ENCODE peak calls at places on chromosomes 11 and 22, in eight cellular contexts. M is left ventricle myocardium inferior, X is IMR-90, L is suprapubic skin, Z is fibroblast of lung, D is mammary epithelial cell, P is uterus, Q is breast epithelium. J is an unnamed sample. For H3K4me1, the result is how much of the 10 kb centered on the place peaks cover.

GRCh38 chr11:44509291-44509690 is 56.2 kb upstream of the CD82 start:
- DNase-seq in Q (no peak), L (no peak), D (no peak), P (no peak), X (no peak), M (no peak), Z (no peak), J (no peak)

GRCh38 chr11:132115454-132115853 is 745.0 kb downstream of the NTM start:
- DNase-seq in Z (peak), X (peak), D (no peak), L (no peak), Q (no peak), P (no peak), M (no peak), J (no peak)

GRCh38 chr22:37052386-37053309 is 1.1 kb downstream of the KCTD17 start:
- DNase-seq in Q (no peak), D (no peak), L (no peak), X (no peak), M (no peak), P (no peak), Z (no peak), J (no peak)

GRCh38 chr22:20656902-20657836 is 116.7 kb upstream of the SERPIND1 start:
- DNase-seq in D (no peak), Q (no peak), M (no peak), X (peak), P (no peak), Z (no peak), L (no peak), J (no peak)

GRCh38 chr11:15006139-15006759 is 34.1 kb upstream of the CALCA start:
- DNase-seq in X (peak), Z (peak), Q (no peak), M (no peak), D (peak), L (no peak), P (no peak), J (no peak)

GRCh38 chr22:32896951-32897350 is 95.4 kb downstream of the TIMP3 start:
- DNase-seq in P (no peak), Q (no peak), X (no peak), L (no peak), D (no peak), M (no peak), Z (no peak), J (no peak)

GRCh38 chr22:22576989-22577427 is 17.9 kb upstream of the PRAME start:
- DNase-seq in D (no peak), Q (no peak), X (no peak), Z (no peak), M (no peak), L (no peak), P (no peak), J (no peak)

GRCh38 chr22:32698926-32699619 is 102.4 kb upstream of the TIMP3 start:
- DNase-seq in M (peak), D (no peak), L (no peak), Q (no peak), P (no peak), Z (no peak), X (no peak), J (peak)

GRCh38 chr11:21628641-21629040 is 564.2 kb upstream of the ANO5 start:
- DNase-seq in D (no peak), Z (no peak), M (no peak), P (no peak), Q (no peak), L (no peak), X (no peak), J (no peak)

GRCh38 chr22:48098243-48098935 is 1335.9 kb downstream of the TBC1D22A start:
- DNase-seq in X (no peak), Z (no peak), Q (no peak), M (no peak), D (no peak), P (no peak), L (no peak), J (no peak)

GRCh38 chr11:120811199-120811598 is 212.7 kb upstream of the TBCEL start:
- DNase-seq in P (no peak), M (no peak), Z (no peak), X (no peak), Q (no peak), D (no peak), L (no peak), J (no peak)

GRCh38 chr22:49997932-49998717 is 14.4 kb downstream of the IL17REL start:
- DNase-seq in Q (peak), Z (no peak), P (no peak), D (no peak), M (no peak), L (peak), X (no peak), J (no peak)

GRCh38 chr22:36467946-36468345 is 13.5 kb downstream of the TXN2 start:
- DNase-seq in Z (peak), Q (peak), M (peak), D (peak), L (no peak), P (no peak), X (peak), J (no peak)

GRCh38 chr11:47106839-47107520 is 69.7 kb downstream of the ARFGAP2 start:
- DNase-seq in M (no peak), Z (no peak), X (no peak), D (no peak), L (no peak), Q (no peak), P (no peak), J (no peak)

GRCh38 chr11:73384871-73385692 is 8.9 kb downstream of the RELT start:
- DNase-seq in Q (no peak), Z (no peak), P (no peak), X (no peak), L (no peak), D (no peak), M (peak), J (peak)

GRCh38 chr11:125724125-125724524 is 22.0 kb upstream of the PATE1 start:
- DNase-seq in Z (peak), X (peak), L (no peak), P (no peak), M (no peak), D (peak), Q (no peak), J (no peak)

GRCh38 chr11:122784325-122785155 is 53.8 kb upstream of the CRTAM start:
- DNase-seq in D (peak), L (no peak), Z (peak), P (peak), M (no peak), Q (no peak), X (peak), J (peak)

GRCh38 chr11:93573184-93573583 is 30.0 kb upstream of the SMCO4 start:
- DNase-seq in Z (no peak), Q (no peak), D (no peak), L (no peak), P (no peak), X (no peak), M (no peak), J (no peak)

GRCh38 chr11:31812392-31813241 is 1.5 kb upstream of the PAX6 start:
- DNase-seq in Q (no peak), X (no peak), D (no peak), Z (no peak), M (no peak), P (no peak), L (no peak), J (no peak)

GRCh38 chr11:122362381-122362780 is 246.4 kb upstream of the BLID start:
- DNase-seq in D (no peak), Z (no peak), X (no peak), Q (no peak), L (no peak), M (no peak), P (no peak), J (no peak)

GRCh38 chr11:129312741-129313587 is 62.7 kb upstream of the BARX2 start:
- DNase-seq in D (no peak), M (no peak), P (no peak), X (peak), L (no peak), Q (no peak), Z (peak), J (no peak)

GRCh38 chr22:22322792-22323191 is 78.2 kb downstream of the VPREB1 start:
- DNase-seq in X (no peak), Q (no peak), D (no peak), M (no peak), Z (no peak), P (no peak), L (no peak), J (no peak)

GRCh38 chr22:26476705-26477340 is 6.8 kb downstream of the HPS4 start:
- DNase-seq in P (no peak), Q (no peak), D (no peak), X (peak), L (no peak), Z (no peak), M (no peak), J (no peak)

GRCh38 chr11:77776455-77776854 is 44.1 kb downstream of the RSF1 start:
- DNase-seq in P (no peak), L (no peak), D (no peak), Z (peak), M (no peak), X (peak), Q (no peak), J (no peak)
- TF ChIP-seq CTCF in P (no peak), L (no peak), D (peak), Z (peak), M (peak), X (peak), Q (no peak), J (no peak)

GRCh38 chr11:118620529-118621070 is 13.2 kb downstream of the PHLDB1 start:
- DNase-seq in D (no peak), M (peak), X (no peak), Z (no peak), Q (no peak), L (no peak), P (no peak), J (no peak)
- H3K4me1 ChIP-seq in D (half or more), M (half or more), X (under half), Z (half or more), Q (under half), L (half or more), P (under half), J (half or more)

GRCh38 chr11:96567667-96568066 is 177.9 kb downstream of the JRKL start:
- DNase-seq in X (no peak), P (no peak), M (no peak), Z (no peak), D (no peak), L (no peak), Q (no peak), J (no peak)
- H3K4me3 ChIP-seq in X (no peak), P (no peak), M (peak), Z (peak), D (no peak), L (no peak), Q (no peak), J (no peak)

DNA sequence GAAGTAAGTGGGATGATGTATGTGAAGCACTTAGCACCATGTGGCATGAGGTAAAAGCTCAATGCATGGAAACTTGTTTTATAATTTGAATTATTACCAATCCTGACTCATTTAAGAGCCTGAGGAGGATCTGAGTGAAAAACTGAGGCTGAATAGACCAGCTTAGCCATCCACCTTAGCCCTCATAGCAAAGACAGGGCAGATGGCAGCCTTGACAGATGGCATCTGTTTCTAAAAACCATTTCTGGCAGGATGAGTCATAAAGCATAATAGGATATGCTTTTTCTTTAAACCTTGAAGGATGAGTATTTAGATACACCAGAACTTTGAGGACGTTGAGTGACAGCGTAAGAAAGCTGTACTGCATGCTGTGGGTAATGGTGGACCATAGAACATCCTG is 61.0 kb upstream of the NAV2 start:
- DNase-seq in D (no peak), X (peak), Q (no peak), P (no peak), Z (peak), L (no peak), M (no peak), J (no peak)
- TF ChIP-seq CTCF in D (no peak), X (no peak), Q (no peak), P (no peak), Z (no peak), L (no peak), M (no peak), J (no peak)

DNA sequence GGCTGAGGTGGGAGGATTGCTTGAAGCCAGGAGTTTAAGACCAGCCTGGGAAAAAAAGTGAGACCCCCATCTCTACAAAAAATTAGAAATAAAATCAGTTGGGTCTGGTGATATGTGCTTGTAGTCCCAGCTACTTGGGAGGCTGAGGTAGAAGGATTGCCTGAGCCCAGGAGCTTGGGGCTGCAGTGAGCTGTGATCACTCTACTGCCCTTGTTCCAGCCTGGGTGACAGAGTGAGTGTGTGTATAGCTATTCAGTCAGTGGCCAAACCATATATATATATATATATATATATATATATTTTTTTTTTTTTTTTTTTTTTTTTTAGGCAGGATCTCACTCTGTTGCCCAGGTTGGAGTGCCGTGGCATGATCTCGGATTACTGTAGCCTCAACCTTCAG is 24.5 kb downstream of the ADM start:
- DNase-seq in D (no peak), X (no peak), Q (no peak), L (no peak), P (no peak), M (no peak), Z (no peak), J (no peak)
- H3K4me1 ChIP-seq in D (under half), X (under half), Q (under half), L (under half), P (under half), M (under half), Z (under half), J (under half)

DNA sequence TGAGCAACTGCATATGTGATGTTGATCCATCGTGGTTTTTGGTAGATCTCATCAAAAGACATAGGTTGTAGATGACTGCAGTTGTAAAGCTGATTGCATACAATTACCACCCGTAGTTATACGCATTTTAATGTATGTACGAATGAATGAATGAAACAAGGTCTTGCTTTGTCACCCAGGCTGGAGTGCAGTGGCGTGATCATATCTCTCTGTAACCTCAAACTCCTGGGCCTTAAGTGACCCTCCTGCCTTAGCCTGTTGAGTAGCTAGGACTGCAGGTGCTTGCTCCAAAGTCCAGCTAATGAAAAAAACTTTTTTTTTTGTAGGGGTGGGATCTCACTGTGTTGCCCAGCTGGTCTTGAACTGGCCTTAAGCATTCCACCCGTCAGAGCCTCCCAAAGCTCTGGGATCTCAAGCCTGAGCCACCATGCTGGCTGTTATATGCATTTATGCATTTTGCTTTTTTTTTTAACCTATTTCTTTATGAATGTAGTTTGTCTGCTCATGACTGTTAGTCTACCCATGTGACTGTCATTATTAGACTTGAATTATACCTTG is 53.5 kb downstream of the PPP6R3 start:
- DNase-seq in L (no peak), D (no peak), Z (no peak), M (no peak), P (no peak), Q (no peak), X (no peak), J (no peak)
- H3K4me3 ChIP-seq in L (no peak), D (no peak), Z (no peak), M (no peak), P (no peak), Q (no peak), X (no peak), J (no peak)

DNA sequence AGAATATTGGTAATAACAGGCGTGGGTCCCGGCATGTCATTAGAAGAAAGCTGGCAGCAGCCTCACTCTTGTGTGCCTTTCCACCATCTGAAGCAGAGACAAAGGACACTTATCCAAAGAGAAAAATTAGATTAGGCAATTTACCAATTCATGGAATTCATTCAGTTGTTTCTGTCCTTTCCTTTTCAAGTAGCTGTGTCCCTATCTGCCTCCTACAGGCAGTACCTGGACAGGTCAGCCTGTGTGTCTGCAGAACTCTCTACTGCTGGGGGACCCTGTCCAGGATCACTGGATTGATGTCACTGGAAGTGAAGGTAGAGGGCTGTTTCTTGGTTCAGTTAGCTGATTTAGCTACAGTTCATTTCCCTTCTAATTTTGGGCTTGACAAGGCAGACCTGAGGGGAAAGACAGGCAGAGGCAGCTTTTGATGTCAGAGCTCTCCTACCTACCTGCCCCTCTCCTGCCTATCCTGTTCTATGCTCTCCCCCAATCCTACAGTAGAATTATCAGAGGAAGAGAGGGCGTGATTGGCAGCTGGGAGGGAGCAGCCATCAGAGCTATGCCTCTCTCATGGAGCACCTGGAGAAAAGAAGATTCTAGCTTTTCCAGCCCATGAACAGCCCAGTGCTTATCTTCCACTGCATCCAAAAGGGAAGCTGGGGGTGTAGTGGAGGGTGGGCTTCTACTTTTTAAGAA is 20.4 kb upstream of the CCDC90B start:
- DNase-seq in X (no peak), P (no peak), L (no peak), Q (no peak), D (no peak), Z (no peak), M (no peak), J (no peak)
- TF ChIP-seq CTCF in X (no peak), P (no peak), L (no peak), Q (no peak), D (no peak), Z (peak), M (no peak), J (no peak)

J was measured in right atrium auricular region.